ENCODE peak calls at places on chromosomes 2 and 18, in eight cellular contexts. B is stomach, T is sigmoid colon, U is HL-60, A is H1, G is prostate gland, N is transverse colon, H is GM12891. L is an unnamed sample.
A peak's percentile ranks its signal among the peaks of the same experiment; 100 is the strongest.

GRCh38 chr2:237696471-237696870 is 69.1 kb downstream of the LRRFIP1 start:
- DNase-seq in B (no peak), T (no peak), U (no peak), A (no peak), G (no peak), N (no peak), H (no peak), L (no peak)

GRCh38 chr2:196987654-196988364 is 61.3 kb upstream of the PGAP1 start:
- DNase-seq in B (no peak), T (no peak), U (peak; percentile 52), A (no peak), G (peak; percentile 12), N (no peak), H (no peak), L (peak; percentile 98)

GRCh38 chr2:207792244-207792785 is 22.6 kb upstream of the FZD5 start:
- DNase-seq in B (no peak), T (no peak), U (no peak), A (no peak), G (peak; percentile 11), N (no peak), H (no peak), L (peak; percentile 75)

GRCh38 chr2:204110250-204111183 is 174.0 kb downstream of the ICOS start:
- DNase-seq in B (peak; percentile 38), T (no peak), U (no peak), A (no peak), G (no peak), N (peak; percentile 58), H (peak; percentile 15), L (peak; percentile 84)

GRCh38 chr2:119823734-119824334 is 64.1 kb downstream of the PTPN4 start:
- DNase-seq in B (no peak), T (no peak), U (no peak), A (no peak), G (no peak), N (no peak), H (peak; percentile 11), L (peak; percentile 65)

GRCh38 chr2:144078091-144078490 is 441.8 kb downstream of the ZEB2 start:
- DNase-seq in B (no peak), T (no peak), U (no peak), A (no peak), G (no peak), N (no peak), H (no peak), L (no peak)

GRCh38 chr2:225756198-225756597 is 356.7 kb downstream of the NYAP2 start:
- DNase-seq in B (no peak), T (no peak), U (no peak), A (no peak), G (no peak), N (no peak), H (no peak), L (no peak)

GRCh38 chr2:127138281-127138680 is 31.3 kb upstream of the BIN1 start:
- DNase-seq in B (no peak), T (no peak), U (no peak), A (no peak), G (no peak), N (no peak), H (no peak), L (no peak)

GRCh38 chr2:191299009-191299408 is 53.8 kb downstream of the MYO1B start:
- DNase-seq in B (no peak), T (no peak), U (no peak), A (no peak), G (no peak), N (no peak), H (no peak), L (no peak)

GRCh38 chr2:124753842-124754241 is 728.8 kb downstream of the CNTNAP5 start:
- DNase-seq in B (no peak), T (no peak), U (no peak), A (no peak), G (no peak), N (no peak), H (no peak), L (no peak)

GRCh38 chr2:26669099-26669498 is 23.4 kb upstream of the KCNK3 start:
- DNase-seq in B (no peak), T (peak; percentile 32), U (no peak), A (no peak), G (no peak), N (no peak), H (no peak), L (no peak)

GRCh38 chr2:237865623-237866041 is 6.2 kb downstream of the RAMP1 start:
- DNase-seq in B (no peak), T (peak; percentile 76), U (no peak), A (no peak), G (no peak), N (no peak), H (no peak), L (no peak)

GRCh38 chr2:237556773-237557632 is 9.4 kb upstream of the PRLH start:
- DNase-seq in B (no peak), T (no peak), U (no peak), A (no peak), G (no peak), N (no peak), H (peak; percentile 62), L (no peak)

GRCh38 chr2:71787108-71787415 is 333.7 kb downstream of the DYSF start:
- DNase-seq in B (no peak), T (no peak), U (no peak), A (no peak), G (no peak), N (no peak), H (no peak), L (no peak)

GRCh38 chr2:62447411-62447810 is 58.6 kb downstream of the TMEM17 start:
- DNase-seq in B (no peak), T (no peak), U (no peak), A (no peak), G (no peak), N (no peak), H (no peak), L (no peak)

GRCh38 chr2:51997571-51997970 is 965.6 kb upstream of the NRXN1 start:
- DNase-seq in B (no peak), T (no peak), U (no peak), A (no peak), G (no peak), N (no peak), H (no peak), L (no peak)

GRCh38 chr2:44560961-44561360 is 199.2 kb downstream of the CAMKMT start:
- DNase-seq in B (no peak), T (no peak), U (no peak), A (no peak), G (no peak), N (no peak), H (no peak), L (peak; percentile 25)

GRCh38 chr2:367246-367645 is 79.4 kb upstream of the ALKAL2 start:
- DNase-seq in B (no peak), T (no peak), U (no peak), A (no peak), G (no peak), N (no peak), H (no peak), L (no peak)

GRCh38 chr18:57426187-57426586 is 9.0 kb upstream of the ONECUT2 start:
- DNase-seq in B (no peak), T (no peak), U (no peak), A (no peak), G (no peak), N (no peak), H (no peak), L (no peak)

GRCh38 chr18:57430166-57430958 is 4.8 kb upstream of the ONECUT2 start:
- DNase-seq in B (no peak), T (no peak), U (no peak), A (no peak), G (no peak), N (no peak), H (no peak), L (no peak)

GRCh38 chr18:57427429-57428181 is 7.6 kb upstream of the ONECUT2 start:
- DNase-seq in B (no peak), T (no peak), U (no peak), A (no peak), G (no peak), N (no peak), H (no peak), L (no peak)

GRCh38 chr18:57429607-57430165 is 5.5 kb upstream of the ONECUT2 start:
- DNase-seq in B (no peak), T (no peak), U (no peak), A (no peak), G (no peak), N (no peak), H (no peak), L (no peak)

GRCh38 chr18:57428221-57429150 is 6.7 kb upstream of the ONECUT2 start:
- DNase-seq in B (no peak), T (no peak), U (no peak), A (no peak), G (no peak), N (no peak), H (no peak), L (no peak)
- TF ChIP-seq POLR2AphosphoS5 in B (no peak), T (no peak), U (no peak), A (no peak), G (no peak), N (no peak), H (no peak), L (no peak)

DNA sequence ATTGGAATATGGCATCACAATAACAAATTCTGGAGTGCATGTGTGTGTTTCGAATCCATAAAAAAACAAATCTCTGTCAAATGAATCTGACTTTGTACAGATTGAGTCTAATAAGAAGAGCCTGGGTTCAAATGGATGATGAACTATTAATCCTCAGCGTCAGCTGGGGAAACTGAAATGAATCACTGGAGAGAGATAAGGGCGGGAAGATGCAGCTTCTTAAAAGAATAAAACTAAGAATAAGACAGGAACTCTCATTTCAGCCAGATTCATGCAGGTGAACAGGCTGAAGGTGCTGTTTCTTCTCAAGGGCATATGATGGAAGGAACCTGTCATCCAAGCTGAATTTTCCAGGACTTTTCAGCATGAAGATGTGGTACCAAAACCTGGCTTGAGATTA is 202.6 kb upstream of the TRIB2 start:
- DNase-seq in B (no peak), T (no peak), U (no peak), A (no peak), G (no peak), N (no peak), H (no peak), L (no peak)
- TF ChIP-seq POLR2AphosphoS5 in B (no peak), T (no peak), U (no peak), A (no peak), G (no peak), N (no peak), H (no peak), L (no peak)

DNA sequence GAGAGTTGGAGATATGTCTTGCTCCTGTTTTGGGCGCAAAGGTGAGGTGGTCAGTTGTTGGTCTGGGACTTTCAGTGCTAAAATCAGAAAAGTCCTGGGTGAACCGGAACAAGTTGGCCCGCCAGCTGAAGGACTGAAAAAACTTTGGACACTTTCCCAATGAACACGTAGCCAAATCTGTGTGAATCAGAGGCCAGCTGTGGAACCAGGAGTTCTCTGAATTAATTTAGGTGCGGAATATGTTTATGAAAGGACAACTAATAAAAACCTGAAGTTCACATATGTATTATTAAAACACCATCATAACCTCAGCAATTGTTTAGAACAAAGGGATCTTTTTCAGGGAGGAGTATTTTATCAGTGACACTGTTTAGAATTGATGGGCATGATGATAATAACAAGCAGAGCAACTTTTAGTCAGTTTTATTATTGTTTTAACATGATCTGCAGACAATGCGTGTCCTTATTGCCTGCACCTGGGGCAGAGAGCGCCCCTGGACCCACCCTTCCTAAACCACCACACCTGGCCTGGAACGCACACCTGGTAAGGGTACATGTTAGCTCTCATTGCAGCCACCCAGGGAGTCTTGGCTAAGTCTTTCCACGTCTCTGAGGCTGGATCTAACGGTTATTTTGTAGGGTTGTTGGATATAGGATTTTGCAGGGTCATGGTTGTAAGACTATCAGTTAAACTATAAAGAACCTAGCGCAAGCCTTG is 9.9 kb upstream of the ODC1 start:
- DNase-seq in B (peak; percentile 48), T (no peak), U (no peak), A (no peak), G (peak; percentile 57), N (no peak), H (no peak), L (no peak)
- TF ChIP-seq POLR2AphosphoS5 in B (no peak), T (peak; percentile 9), U (no peak), A (no peak), G (peak; percentile 74), N (no peak), H (no peak), L (no peak)

GRCh38 chr2:96534701-96535181 is 1.8 kb upstream of the ARID5A start:
- DNase-seq in B (no peak), T (peak; percentile 65), U (no peak), A (no peak), G (peak; percentile 88), N (no peak), H (no peak), L (no peak)
- TF ChIP-seq POLR2AphosphoS5 in B (no peak), T (no peak), U (no peak), A (no peak), G (peak; percentile 93), N (no peak), H (no peak), L (no peak)